ENCODE peak calls at places on chromosome 16, in seven cellular contexts. One of them, this sample, is unnamed.

GRCh38 chr16:66266436-66267286 is 99.8 kb upstream of the CDH5 start:
- DNase-seq in AG04450: peak
- DNase-seq in CD8-positive, alpha-beta T cell: no peak
- DNase-seq in cardiac muscle cell: no peak
- DNase-seq in A549: no peak
- DNase-seq in foreskin fibroblast: peak
- DNase-seq in HCT116: no peak
- DNase-seq in this sample: no peak

GRCh38 chr16:47976609-47977180 is 179.1 kb downstream of the ABCC12 start:
- DNase-seq in HCT116: no peak
- DNase-seq in foreskin fibroblast: no peak
- DNase-seq in AG04450: no peak
- DNase-seq in A549: no peak
- DNase-seq in cardiac muscle cell: no peak
- DNase-seq in CD8-positive, alpha-beta T cell: no peak
- DNase-seq in this sample: no peak

GRCh38 chr16:70703041-70703834 is 17.4 kb upstream of the MTSS2 start:
- DNase-seq in foreskin fibroblast: peak
- DNase-seq in CD8-positive, alpha-beta T cell: no peak
- DNase-seq in cardiac muscle cell: peak
- DNase-seq in A549: peak
- DNase-seq in HCT116: no peak
- DNase-seq in AG04450: peak
- DNase-seq in this sample: peak

GRCh38 chr16:2514333-2515179 is 804 bp downstream of the ATP6V0C start:
- DNase-seq in cardiac muscle cell: no peak
- DNase-seq in foreskin fibroblast: peak
- DNase-seq in CD8-positive, alpha-beta T cell: no peak
- DNase-seq in A549: no peak
- DNase-seq in AG04450: no peak
- DNase-seq in HCT116: no peak
- DNase-seq in this sample: no peak

GRCh38 chr16:15653227-15653626 is 3.2 kb downstream of the NDE1 start:
- DNase-seq in CD8-positive, alpha-beta T cell: no peak
- DNase-seq in foreskin fibroblast: peak
- DNase-seq in A549: no peak
- DNase-seq in AG04450: peak
- DNase-seq in HCT116: no peak
- DNase-seq in cardiac muscle cell: no peak
- DNase-seq in this sample: no peak

GRCh38 chr16:67749436-67750078 is 30.4 kb upstream of the GFOD2 start:
- DNase-seq in A549: no peak
- DNase-seq in CD8-positive, alpha-beta T cell: no peak
- DNase-seq in cardiac muscle cell: no peak
- DNase-seq in HCT116: no peak
- DNase-seq in AG04450: no peak
- DNase-seq in foreskin fibroblast: no peak
- DNase-seq in this sample: no peak

GRCh38 chr16:72066747-72067146 is 3.7 kb downstream of the HPR start:
- DNase-seq in HCT116: peak
- DNase-seq in cardiac muscle cell: peak
- DNase-seq in CD8-positive, alpha-beta T cell: no peak
- DNase-seq in A549: peak
- DNase-seq in AG04450: peak
- DNase-seq in foreskin fibroblast: peak
- DNase-seq in this sample: peak

GRCh38 chr16:87367556-87367955 is 16.0 kb downstream of the FBXO31 start:
- DNase-seq in foreskin fibroblast: no peak
- DNase-seq in HCT116: no peak
- DNase-seq in A549: no peak
- DNase-seq in AG04450: no peak
- DNase-seq in CD8-positive, alpha-beta T cell: no peak
- DNase-seq in cardiac muscle cell: no peak
- DNase-seq in this sample: no peak

GRCh38 chr16:89141884-89142267 is 29.7 kb upstream of the CDH15 start:
- DNase-seq in cardiac muscle cell: no peak
- DNase-seq in HCT116: no peak
- DNase-seq in A549: no peak
- DNase-seq in CD8-positive, alpha-beta T cell: no peak
- DNase-seq in AG04450: no peak
- DNase-seq in foreskin fibroblast: no peak
- DNase-seq in this sample: no peak

GRCh38 chr16:77113835-77114234 is 77.2 kb upstream of the MON1B start:
- DNase-seq in AG04450: no peak
- DNase-seq in foreskin fibroblast: no peak
- DNase-seq in A549: no peak
- DNase-seq in CD8-positive, alpha-beta T cell: no peak
- DNase-seq in cardiac muscle cell: no peak
- DNase-seq in HCT116: no peak
- DNase-seq in this sample: no peak

GRCh38 chr16:23124315-23124714 is 24.9 kb downstream of the USP31 start:
- DNase-seq in foreskin fibroblast: peak
- DNase-seq in A549: peak
- DNase-seq in cardiac muscle cell: no peak
- DNase-seq in CD8-positive, alpha-beta T cell: no peak
- DNase-seq in AG04450: no peak
- DNase-seq in HCT116: no peak
- DNase-seq in this sample: no peak

GRCh38 chr16:64957246-64957645 is 164.6 kb downstream of the CDH11 start:
- DNase-seq in HCT116: no peak
- DNase-seq in AG04450: no peak
- DNase-seq in CD8-positive, alpha-beta T cell: no peak
- DNase-seq in A549: no peak
- DNase-seq in cardiac muscle cell: no peak
- DNase-seq in foreskin fibroblast: no peak
- DNase-seq in this sample: no peak

GRCh38 chr16:5024632-5025031 is 9.1 kb downstream of the NAGPA start:
- DNase-seq in CD8-positive, alpha-beta T cell: no peak
- DNase-seq in foreskin fibroblast: peak
- DNase-seq in HCT116: peak
- DNase-seq in AG04450: no peak
- DNase-seq in A549: peak
- DNase-seq in cardiac muscle cell: no peak
- DNase-seq in this sample: no peak

GRCh38 chr16:85327731-85328664 is 215.7 kb upstream of the CIBAR2 start:
- DNase-seq in AG04450: no peak
- DNase-seq in foreskin fibroblast: peak
- DNase-seq in A549: no peak
- DNase-seq in cardiac muscle cell: peak
- DNase-seq in HCT116: peak
- DNase-seq in CD8-positive, alpha-beta T cell: no peak
- DNase-seq in this sample: no peak

GRCh38 chr16:68037820-68038597 is 14.9 kb downstream of the DUS2 start:
- DNase-seq in CD8-positive, alpha-beta T cell: no peak
- DNase-seq in AG04450: no peak
- DNase-seq in A549: no peak
- DNase-seq in foreskin fibroblast: no peak
- DNase-seq in HCT116: no peak
- DNase-seq in cardiac muscle cell: no peak
- DNase-seq in this sample: no peak

GRCh38 chr16:86252596-86252995 is 257.7 kb upstream of the FOXF1 start:
- DNase-seq in foreskin fibroblast: peak
- DNase-seq in A549: no peak
- DNase-seq in HCT116: peak
- DNase-seq in AG04450: no peak
- DNase-seq in CD8-positive, alpha-beta T cell: no peak
- DNase-seq in cardiac muscle cell: peak
- DNase-seq in this sample: no peak

GRCh38 chr16:2532494-2533141 is 1.4 kb upstream of the CEMP1 start:
- DNase-seq in A549: no peak
- DNase-seq in AG04450: no peak
- DNase-seq in foreskin fibroblast: peak
- DNase-seq in CD8-positive, alpha-beta T cell: peak
- DNase-seq in cardiac muscle cell: peak
- DNase-seq in HCT116: peak
- DNase-seq in this sample: no peak

GRCh38 chr16:7998789-7999453 is 591.4 kb downstream of the TMEM114 start:
- DNase-seq in foreskin fibroblast: no peak
- DNase-seq in cardiac muscle cell: no peak
- DNase-seq in CD8-positive, alpha-beta T cell: no peak
- DNase-seq in HCT116: no peak
- DNase-seq in A549: no peak
- DNase-seq in AG04450: no peak
- DNase-seq in this sample: no peak

GRCh38 chr16:11333696-11334095 is 11.6 kb upstream of the RMI2 start:
- DNase-seq in foreskin fibroblast: peak
- DNase-seq in cardiac muscle cell: no peak
- DNase-seq in AG04450: no peak
- DNase-seq in A549: no peak
- DNase-seq in CD8-positive, alpha-beta T cell: no peak
- DNase-seq in HCT116: no peak
- DNase-seq in this sample: no peak

GRCh38 chr16:71552698-71553503 is 24.0 kb downstream of the TAT start:
- DNase-seq in HCT116: peak
- DNase-seq in foreskin fibroblast: no peak
- DNase-seq in cardiac muscle cell: no peak
- DNase-seq in AG04450: no peak
- DNase-seq in CD8-positive, alpha-beta T cell: no peak
- DNase-seq in A549: no peak
- DNase-seq in this sample: no peak

GRCh38 chr16:70746040-70746707 is 54.8 kb downstream of the VAC14 start:
- DNase-seq in AG04450: no peak
- DNase-seq in foreskin fibroblast: peak
- DNase-seq in A549: peak
- DNase-seq in CD8-positive, alpha-beta T cell: no peak
- DNase-seq in cardiac muscle cell: no peak
- DNase-seq in HCT116: peak
- DNase-seq in this sample: peak

GRCh38 chr16:1812732-1813163 is 13.9 kb downstream of the HAGH start:
- DNase-seq in HCT116: peak
- DNase-seq in AG04450: peak
- DNase-seq in CD8-positive, alpha-beta T cell: no peak
- DNase-seq in A549: peak
- DNase-seq in cardiac muscle cell: peak
- DNase-seq in foreskin fibroblast: peak
- DNase-seq in this sample: peak

DNA sequence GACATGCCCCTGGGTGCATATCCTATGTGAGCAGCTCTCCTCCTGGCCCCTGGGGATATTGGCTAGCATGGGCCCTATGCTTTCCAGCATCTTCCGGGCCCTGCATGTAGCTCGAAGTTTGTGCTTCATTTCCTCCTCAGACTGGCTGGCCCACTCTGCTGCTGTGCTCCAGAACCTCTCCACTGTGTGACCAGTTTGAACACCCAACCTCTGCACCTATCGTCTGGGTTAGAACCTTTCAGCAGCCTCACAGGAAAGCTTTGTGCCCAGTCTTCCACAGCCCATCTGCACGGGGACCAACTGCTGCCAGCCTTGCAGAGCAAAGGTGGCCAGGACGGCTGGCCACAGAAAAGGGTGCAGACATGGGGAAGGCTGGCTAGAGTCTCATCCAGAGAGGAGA is 10.2 kb upstream of the CLEC18B start:
- DNase-seq in CD8-positive, alpha-beta T cell: no peak
- DNase-seq in HCT116: no peak
- DNase-seq in AG04450: no peak
- DNase-seq in cardiac muscle cell: no peak
- DNase-seq in A549: no peak
- DNase-seq in foreskin fibroblast: no peak
- DNase-seq in this sample: no peak
- TF ChIP-seq CTCF in CD8-positive, alpha-beta T cell: no peak
- TF ChIP-seq CTCF in HCT116: no peak
- TF ChIP-seq CTCF in AG04450: no peak
- TF ChIP-seq CTCF in cardiac muscle cell: no peak
- TF ChIP-seq CTCF in A549: no peak
- TF ChIP-seq CTCF in foreskin fibroblast: no peak
- TF ChIP-seq CTCF in this sample: no peak

GRCh38 chr16:20902426-20902825 is 1.9 kb downstream of the LYRM1 start:
- DNase-seq in foreskin fibroblast: no peak
- DNase-seq in CD8-positive, alpha-beta T cell: no peak
- DNase-seq in cardiac muscle cell: no peak
- DNase-seq in A549: no peak
- DNase-seq in AG04450: no peak
- DNase-seq in HCT116: no peak
- DNase-seq in this sample: no peak
- H3K4me3 ChIP-seq in foreskin fibroblast: no peak
- H3K4me3 ChIP-seq in CD8-positive, alpha-beta T cell: no peak
- H3K4me3 ChIP-seq in cardiac muscle cell: no peak
- H3K4me3 ChIP-seq in A549: no peak
- H3K4me3 ChIP-seq in AG04450: no peak
- H3K4me3 ChIP-seq in HCT116: no peak
- H3K4me3 ChIP-seq in this sample: no peak

DNA sequence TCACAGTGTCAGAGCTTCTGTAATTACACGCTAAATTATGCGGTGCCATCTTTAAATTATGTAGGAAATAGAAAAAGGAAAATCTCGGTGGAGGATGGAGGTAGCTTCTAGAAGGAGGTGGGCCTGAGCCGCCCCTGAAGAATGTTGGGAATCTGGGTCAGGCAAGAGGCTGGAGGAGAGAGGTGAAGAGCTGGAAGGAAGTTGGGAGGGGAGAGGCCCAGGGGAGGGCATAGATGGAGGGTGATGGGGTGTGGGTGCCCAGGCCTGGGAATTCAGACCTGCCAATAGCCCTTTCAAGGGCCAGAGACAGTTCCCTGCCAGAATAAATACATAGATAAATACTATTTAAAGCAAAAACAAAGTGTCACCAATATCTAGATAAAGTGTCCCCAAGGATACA is 415.0 kb upstream of the HSBP1 start:
- DNase-seq in HCT116: no peak
- DNase-seq in A549: no peak
- DNase-seq in CD8-positive, alpha-beta T cell: no peak
- DNase-seq in cardiac muscle cell: no peak
- DNase-seq in foreskin fibroblast: no peak
- DNase-seq in AG04450: no peak
- DNase-seq in this sample: no peak
- TF ChIP-seq CTCF in HCT116: no peak
- TF ChIP-seq CTCF in A549: no peak
- TF ChIP-seq CTCF in CD8-positive, alpha-beta T cell: no peak
- TF ChIP-seq CTCF in cardiac muscle cell: no peak
- TF ChIP-seq CTCF in foreskin fibroblast: no peak
- TF ChIP-seq CTCF in AG04450: no peak
- TF ChIP-seq CTCF in this sample: no peak

GRCh38 chr16:50694206-50694605 is 800 bp downstream of the NOD2 start:
- DNase-seq in CD8-positive, alpha-beta T cell: no peak
- DNase-seq in cardiac muscle cell: no peak
- DNase-seq in A549: no peak
- DNase-seq in foreskin fibroblast: no peak
- DNase-seq in HCT116: no peak
- DNase-seq in AG04450: no peak
- DNase-seq in this sample: no peak
- H3K4me3 ChIP-seq in CD8-positive, alpha-beta T cell: no peak
- H3K4me3 ChIP-seq in cardiac muscle cell: no peak
- H3K4me3 ChIP-seq in A549: no peak
- H3K4me3 ChIP-seq in foreskin fibroblast: no peak
- H3K4me3 ChIP-seq in HCT116: peak
- H3K4me3 ChIP-seq in AG04450: no peak
- H3K4me3 ChIP-seq in this sample: no peak

This sample was measured in AG09309.